ENCODE peak calls at places on chromosomes 11 and 22, in seven cellular contexts. One of them, this sample, is unnamed.

GRCh38 chr11:114080219-114080618 is 20.7 kb downstream of the ZBTB16 start:
- DNase-seq in HS-27A: no peak
- DNase-seq in NCI-H187 treated with DMSO at 0.1 percent for 48 hours: no peak
- DNase-seq in ACHN: no peak
- DNase-seq in foreskin melanocyte: peak
- DNase-seq in GM23248: peak
- DNase-seq in NCI-H2081: no peak
- DNase-seq in this sample: no peak

GRCh38 chr22:36505998-36506635 is 723 bp downstream of the FOXRED2 start:
- DNase-seq in HS-27A: no peak
- DNase-seq in NCI-H187 treated with DMSO at 0.1 percent for 48 hours: no peak
- DNase-seq in GM23248: no peak
- DNase-seq in NCI-H2081: no peak
- DNase-seq in ACHN: no peak
- DNase-seq in foreskin melanocyte: no peak
- DNase-seq in this sample: no peak

GRCh38 chr11:15969281-15969680 is 387.1 kb downstream of the SOX6 start:
- DNase-seq in NCI-H2081: no peak
- DNase-seq in GM23248: peak
- DNase-seq in ACHN: peak
- DNase-seq in foreskin melanocyte: peak
- DNase-seq in HS-27A: no peak
- DNase-seq in NCI-H187 treated with DMSO at 0.1 percent for 48 hours: no peak
- DNase-seq in this sample: no peak

GRCh38 chr11:123091541-123091940 is 29.6 kb upstream of the HSPA8 start:
- DNase-seq in ACHN: no peak
- DNase-seq in GM23248: no peak
- DNase-seq in HS-27A: no peak
- DNase-seq in foreskin melanocyte: no peak
- DNase-seq in NCI-H187 treated with DMSO at 0.1 percent for 48 hours: no peak
- DNase-seq in NCI-H2081: no peak
- DNase-seq in this sample: no peak

GRCh38 chr11:17267576-17267975 is 9.0 kb upstream of the NUCB2 start:
- DNase-seq in foreskin melanocyte: no peak
- DNase-seq in GM23248: peak
- DNase-seq in NCI-H187 treated with DMSO at 0.1 percent for 48 hours: no peak
- DNase-seq in ACHN: peak
- DNase-seq in HS-27A: peak
- DNase-seq in NCI-H2081: no peak
- DNase-seq in this sample: no peak

GRCh38 chr22:31730344-31730711 is 19.6 kb downstream of the PRR14L start:
- DNase-seq in HS-27A: no peak
- DNase-seq in foreskin melanocyte: no peak
- DNase-seq in NCI-H187 treated with DMSO at 0.1 percent for 48 hours: no peak
- DNase-seq in ACHN: no peak
- DNase-seq in NCI-H2081: no peak
- DNase-seq in GM23248: no peak
- DNase-seq in this sample: no peak

GRCh38 chr22:49892226-49892899 is 25.9 kb downstream of the ALG12 start:
- DNase-seq in NCI-H187 treated with DMSO at 0.1 percent for 48 hours: no peak
- DNase-seq in NCI-H2081: no peak
- DNase-seq in foreskin melanocyte: no peak
- DNase-seq in GM23248: no peak
- DNase-seq in ACHN: no peak
- DNase-seq in HS-27A: no peak
- DNase-seq in this sample: no peak

GRCh38 chr11:11349051-11349450 is 4.0 kb downstream of the CSNK2A3 start:
- DNase-seq in GM23248: no peak
- DNase-seq in NCI-H2081: no peak
- DNase-seq in NCI-H187 treated with DMSO at 0.1 percent for 48 hours: no peak
- DNase-seq in foreskin melanocyte: no peak
- DNase-seq in HS-27A: no peak
- DNase-seq in ACHN: no peak
- DNase-seq in this sample: no peak

GRCh38 chr22:49632199-49633009 is 195.3 kb downstream of the BRD1 start:
- DNase-seq in ACHN: peak
- DNase-seq in foreskin melanocyte: peak
- DNase-seq in NCI-H187 treated with DMSO at 0.1 percent for 48 hours: no peak
- DNase-seq in NCI-H2081: peak
- DNase-seq in HS-27A: no peak
- DNase-seq in GM23248: peak
- DNase-seq in this sample: no peak

GRCh38 chr11:15688351-15688792 is 573.6 kb downstream of the INSC start:
- DNase-seq in HS-27A: no peak
- DNase-seq in NCI-H2081: no peak
- DNase-seq in ACHN: no peak
- DNase-seq in foreskin melanocyte: peak
- DNase-seq in NCI-H187 treated with DMSO at 0.1 percent for 48 hours: no peak
- DNase-seq in GM23248: peak
- DNase-seq in this sample: no peak

GRCh38 chr11:284081-285020 is 4.6 kb upstream of the PGGHG start:
- DNase-seq in NCI-H187 treated with DMSO at 0.1 percent for 48 hours: no peak
- DNase-seq in foreskin melanocyte: no peak
- DNase-seq in HS-27A: no peak
- DNase-seq in ACHN: no peak
- DNase-seq in GM23248: no peak
- DNase-seq in NCI-H2081: no peak
- DNase-seq in this sample: no peak

GRCh38 chr11:44627911-44628729 is 62.7 kb downstream of the CD82 start:
- DNase-seq in GM23248: peak
- DNase-seq in HS-27A: no peak
- DNase-seq in NCI-H2081: peak
- DNase-seq in ACHN: no peak
- DNase-seq in NCI-H187 treated with DMSO at 0.1 percent for 48 hours: no peak
- DNase-seq in foreskin melanocyte: no peak
- DNase-seq in this sample: no peak

GRCh38 chr11:57596266-57596885 is 1.1 kb upstream of the SERPING1 start:
- DNase-seq in NCI-H2081: no peak
- DNase-seq in foreskin melanocyte: no peak
- DNase-seq in HS-27A: no peak
- DNase-seq in ACHN: no peak
- DNase-seq in GM23248: no peak
- DNase-seq in NCI-H187 treated with DMSO at 0.1 percent for 48 hours: no peak
- DNase-seq in this sample: no peak

GRCh38 chr11:27230175-27230565 is 132.8 kb downstream of the CCDC34 start:
- DNase-seq in HS-27A: no peak
- DNase-seq in NCI-H187 treated with DMSO at 0.1 percent for 48 hours: no peak
- DNase-seq in GM23248: no peak
- DNase-seq in foreskin melanocyte: no peak
- DNase-seq in NCI-H2081: no peak
- DNase-seq in ACHN: no peak
- DNase-seq in this sample: no peak

GRCh38 chr11:117870176-117870952 is 6.1 kb downstream of the FXYD6 start:
- DNase-seq in NCI-H187 treated with DMSO at 0.1 percent for 48 hours: no peak
- DNase-seq in GM23248: no peak
- DNase-seq in NCI-H2081: peak
- DNase-seq in foreskin melanocyte: no peak
- DNase-seq in ACHN: no peak
- DNase-seq in HS-27A: no peak
- DNase-seq in this sample: no peak

GRCh38 chr11:65132238-65132987 is 1.9 kb downstream of the SYVN1 start:
- DNase-seq in foreskin melanocyte: no peak
- DNase-seq in ACHN: no peak
- DNase-seq in NCI-H187 treated with DMSO at 0.1 percent for 48 hours: no peak
- DNase-seq in HS-27A: no peak
- DNase-seq in NCI-H2081: no peak
- DNase-seq in GM23248: no peak
- DNase-seq in this sample: peak

This sample was measured in activated B cell treated with CpG ODN at 0.5 μM for 24 hours.